ENCODE peak calls at places on chromosomes 4 and X, in five cellular contexts. I, A, C, Q and V are unnamed samples.

GRCh38 chrX:42869011-42869410 is 91.0 kb upstream of the PPP1R2C start:
- DNase-seq in C (no peak), Q (no peak), I (no peak), A (no peak), V (no peak)

GRCh38 chr4:122798101-122798500 is 28.5 kb upstream of the FGF2 start:
- DNase-seq in A (peak), C (peak), I (no peak), Q (no peak), V (no peak)

GRCh38 chr4:184238072-184238743 is 20.5 kb upstream of the ENPP6 start:
- DNase-seq in A (no peak), Q (peak), C (no peak), I (no peak), V (no peak)

GRCh38 chr4:185395255-185395955 is at the start of gene LRP2BP:
- DNase-seq in Q (no peak), A (no peak), C (no peak), I (no peak), V (peak)

GRCh38 chrX:18039023-18039422 is 177.9 kb upstream of the RAI2 start:
- DNase-seq in C (no peak), I (no peak), A (no peak), Q (no peak), V (no peak)

GRCh38 chr4:128615197-128615596 is 194.3 kb upstream of the JADE1 start:
- DNase-seq in Q (no peak), A (no peak), I (no peak), C (no peak), V (no peak)

GRCh38 chr4:122152699-122153328 is 683 bp downstream of the BLTP1 start:
- DNase-seq in A (peak), C (no peak), I (no peak), Q (no peak), V (no peak)

GRCh38 chrX:20433376-20433775 is 166.7 kb upstream of the RPS6KA3 start:
- DNase-seq in C (no peak), A (no peak), I (no peak), Q (no peak), V (no peak)

GRCh38 chr4:20299515-20299914 is 47.8 kb downstream of the SLIT2 start:
- DNase-seq in Q (no peak), I (no peak), C (no peak), A (no peak), V (no peak)

GRCh38 chrX:150899191-150899757 is 806 bp upstream of the CD99L2 start:
- DNase-seq in I (peak), C (peak), A (peak), Q (no peak), V (peak)

GRCh38 chr4:40168070-40168469 is 28.8 kb upstream of the RHOH start:
- DNase-seq in A (no peak), I (no peak), C (no peak), Q (no peak), V (no peak)

GRCh38 chr4:113644398-113644797 is 117.1 kb downstream of the CAMK2D start:
- DNase-seq in Q (no peak), A (no peak), C (no peak), I (no peak), V (no peak)
- H3K27ac ChIP-seq in Q (no peak), A (no peak), C (no peak), I (no peak), V (no peak)

DNA sequence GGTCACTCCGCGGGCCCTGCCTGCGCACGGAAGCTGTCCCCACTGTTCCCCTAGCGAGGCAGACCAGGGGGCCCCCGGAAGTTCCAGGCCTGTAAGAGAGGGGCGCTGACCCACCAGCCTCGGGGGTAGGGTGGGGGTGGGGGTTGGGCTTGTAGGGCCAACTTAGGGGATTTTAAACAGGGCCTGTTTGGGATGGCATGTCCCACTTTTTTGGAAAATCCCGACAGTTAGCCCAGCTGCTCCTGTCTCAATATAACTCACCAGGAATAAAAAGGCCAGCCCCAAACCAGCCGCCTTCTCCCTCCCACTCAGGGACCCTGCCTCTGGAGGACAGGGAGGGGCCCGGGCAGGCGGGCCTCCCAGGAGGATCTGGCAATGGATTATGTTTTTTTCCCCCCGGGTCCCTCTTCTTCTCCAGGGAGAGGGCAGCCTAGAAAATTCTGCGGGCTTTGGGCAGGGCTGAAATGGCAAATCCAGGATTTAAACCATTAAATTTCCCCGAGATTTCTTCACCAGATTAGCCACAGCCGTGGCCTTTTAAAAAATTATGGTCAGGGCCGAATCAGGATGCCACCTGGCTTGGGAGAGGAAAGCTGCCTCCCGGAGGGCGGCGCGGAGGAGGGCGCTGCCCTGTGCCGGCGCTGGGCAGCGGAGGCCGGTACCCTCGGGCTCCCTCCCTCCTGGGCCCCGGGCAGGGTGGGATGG is 959 bp downstream of the PPP2R2C start:
- DNase-seq in Q (peak), I (no peak), A (no peak), C (no peak), V (no peak)
- H3K4me3 ChIP-seq in Q (peak), I (no peak), A (peak), C (peak), V (no peak)

GRCh38 chrX:105744946-105745345 is 77.4 kb upstream of the NRK start:
- DNase-seq in Q (no peak), A (no peak), I (no peak), C (no peak), V (no peak)
- H3K27ac ChIP-seq in Q (no peak), A (no peak), I (no peak), C (no peak), V (no peak)

DNA sequence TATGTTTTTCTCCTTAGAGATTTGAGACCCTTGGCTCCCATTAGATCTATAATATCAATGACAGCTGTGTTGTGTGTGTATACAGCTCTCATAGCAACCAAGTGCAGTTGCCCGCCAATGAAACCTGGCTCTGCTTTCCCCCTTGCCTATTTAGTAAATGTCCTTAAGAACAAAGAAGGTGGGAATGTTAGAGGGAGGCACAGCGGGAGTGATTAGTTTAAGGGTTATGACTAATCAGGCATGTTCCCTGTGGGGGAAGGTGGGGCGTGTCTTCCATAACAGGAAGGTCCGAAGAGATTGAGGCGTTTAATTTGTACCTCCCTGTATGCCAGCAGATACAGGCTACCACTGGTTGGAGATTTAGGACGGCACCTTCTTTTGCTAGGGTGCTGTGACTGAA is 100.5 kb upstream of the TBC1D9 start:
- DNase-seq in A (peak), I (no peak), Q (no peak), C (no peak), V (no peak)
- H3K4me3 ChIP-seq in A (no peak), I (no peak), Q (no peak), C (no peak), V (no peak)

GRCh38 chr4:33924239-33924638 is 2320.1 kb downstream of the ARAP2 start:
- DNase-seq in A (no peak), I (no peak), C (no peak), Q (no peak), V (no peak)
- H3K27ac ChIP-seq in A (no peak), I (no peak), C (no peak), Q (no peak), V (no peak)